ENCODE peak calls at places on chromosome 11, in six cellular contexts. One of them, this sample, is unnamed.

GRCh38 chr11:121488145-121488544 is 35.4 kb upstream of the SORL1-AS1 start:
- DNase-seq in chondrocyte: no peak
- DNase-seq in pancreas: no peak
- DNase-seq in fibroblast of pulmonary artery: no peak
- DNase-seq in prostate gland: no peak
- DNase-seq in BJ: no peak
- DNase-seq in this sample: no peak

GRCh38 chr11:94650756-94651155 is 83.6 kb downstream of the PIWIL4 start:
- DNase-seq in pancreas: no peak
- DNase-seq in BJ: peak
- DNase-seq in chondrocyte: no peak
- DNase-seq in fibroblast of pulmonary artery: peak
- DNase-seq in prostate gland: no peak
- DNase-seq in this sample: peak

GRCh38 chr11:27183672-27184457 is 143.2 kb downstream of the BBOX1 start:
- DNase-seq in fibroblast of pulmonary artery: peak
- DNase-seq in BJ: no peak
- DNase-seq in chondrocyte: no peak
- DNase-seq in pancreas: peak
- DNase-seq in prostate gland: peak
- DNase-seq in this sample: peak

GRCh38 chr11:64340671-64341335 is 799 bp downstream of the CCDC88B start:
- DNase-seq in BJ: no peak
- DNase-seq in fibroblast of pulmonary artery: no peak
- DNase-seq in chondrocyte: no peak
- DNase-seq in pancreas: peak
- DNase-seq in prostate gland: no peak
- DNase-seq in this sample: no peak

GRCh38 chr11:3022300-3022967 is 30.3 kb upstream of the NAP1L4 start:
- DNase-seq in pancreas: no peak
- DNase-seq in chondrocyte: no peak
- DNase-seq in BJ: no peak
- DNase-seq in fibroblast of pulmonary artery: peak
- DNase-seq in prostate gland: no peak
- DNase-seq in this sample: no peak

GRCh38 chr11:7648264-7648663 is 25.0 kb downstream of the CYB5R2 start:
- DNase-seq in prostate gland: no peak
- DNase-seq in fibroblast of pulmonary artery: no peak
- DNase-seq in BJ: no peak
- DNase-seq in chondrocyte: no peak
- DNase-seq in pancreas: no peak
- DNase-seq in this sample: no peak

GRCh38 chr11:128687321-128687720 is 6.6 kb upstream of the FLI1 start:
- DNase-seq in pancreas: peak
- DNase-seq in BJ: no peak
- DNase-seq in chondrocyte: no peak
- DNase-seq in prostate gland: no peak
- DNase-seq in fibroblast of pulmonary artery: peak
- DNase-seq in this sample: no peak

GRCh38 chr11:113465786-113466185 is 9.4 kb downstream of the DRD2 start:
- DNase-seq in pancreas: no peak
- DNase-seq in fibroblast of pulmonary artery: no peak
- DNase-seq in chondrocyte: no peak
- DNase-seq in prostate gland: no peak
- DNase-seq in BJ: no peak
- DNase-seq in this sample: no peak

GRCh38 chr11:115612331-115612730 is 108.1 kb upstream of the CADM1 start:
- DNase-seq in chondrocyte: no peak
- DNase-seq in fibroblast of pulmonary artery: no peak
- DNase-seq in pancreas: no peak
- DNase-seq in BJ: no peak
- DNase-seq in prostate gland: no peak
- DNase-seq in this sample: peak

GRCh38 chr11:67545280-67545679 is 22.0 kb upstream of the CABP2 start:
- DNase-seq in prostate gland: no peak
- DNase-seq in BJ: no peak
- DNase-seq in fibroblast of pulmonary artery: no peak
- DNase-seq in pancreas: no peak
- DNase-seq in chondrocyte: no peak
- DNase-seq in this sample: no peak

GRCh38 chr11:68002943-68003845 is 703 bp downstream of the UNC93B1 start:
- DNase-seq in fibroblast of pulmonary artery: no peak
- DNase-seq in chondrocyte: no peak
- DNase-seq in BJ: no peak
- DNase-seq in prostate gland: no peak
- DNase-seq in pancreas: peak
- DNase-seq in this sample: no peak

GRCh38 chr11:38693306-38693705 is 2095.3 kb upstream of the RAG2 start:
- DNase-seq in prostate gland: no peak
- DNase-seq in BJ: no peak
- DNase-seq in pancreas: no peak
- DNase-seq in fibroblast of pulmonary artery: no peak
- DNase-seq in chondrocyte: no peak
- DNase-seq in this sample: no peak

GRCh38 chr11:134666273-134667174 is 254.5 kb upstream of the B3GAT1 start:
- DNase-seq in chondrocyte: no peak
- DNase-seq in BJ: no peak
- DNase-seq in fibroblast of pulmonary artery: no peak
- DNase-seq in pancreas: no peak
- DNase-seq in prostate gland: no peak
- DNase-seq in this sample: no peak

GRCh38 chr11:40149721-40150120 is 1309.7 kb downstream of the LRRC4C start:
- DNase-seq in fibroblast of pulmonary artery: no peak
- DNase-seq in pancreas: no peak
- DNase-seq in prostate gland: no peak
- DNase-seq in BJ: no peak
- DNase-seq in chondrocyte: no peak
- DNase-seq in this sample: no peak

GRCh38 chr11:3959015-3959917 is 103.8 kb downstream of the STIM1 start:
- DNase-seq in BJ: no peak
- DNase-seq in prostate gland: no peak
- DNase-seq in fibroblast of pulmonary artery: peak
- DNase-seq in chondrocyte: no peak
- DNase-seq in pancreas: no peak
- DNase-seq in this sample: peak

GRCh38 chr11:98260983-98261382 is 759.8 kb upstream of the CNTN5 start:
- DNase-seq in chondrocyte: no peak
- DNase-seq in pancreas: no peak
- DNase-seq in BJ: no peak
- DNase-seq in fibroblast of pulmonary artery: peak
- DNase-seq in prostate gland: no peak
- DNase-seq in this sample: no peak
- TF ChIP-seq CTCF in chondrocyte: peak
- TF ChIP-seq CTCF in pancreas: no peak
- TF ChIP-seq CTCF in BJ: no peak
- TF ChIP-seq CTCF in fibroblast of pulmonary artery: peak
- TF ChIP-seq CTCF in prostate gland: no peak
- TF ChIP-seq CTCF in this sample: no peak

GRCh38 chr11:36069576-36070214 is 125.8 kb downstream of the LDLRAD3 start:
- DNase-seq in prostate gland: peak
- DNase-seq in chondrocyte: no peak
- DNase-seq in pancreas: no peak
- DNase-seq in fibroblast of pulmonary artery: no peak
- DNase-seq in BJ: no peak
- DNase-seq in this sample: no peak
- TF ChIP-seq CTCF in prostate gland: no peak
- TF ChIP-seq CTCF in chondrocyte: peak
- TF ChIP-seq CTCF in pancreas: no peak
- TF ChIP-seq CTCF in fibroblast of pulmonary artery: no peak
- TF ChIP-seq CTCF in BJ: no peak
- TF ChIP-seq CTCF in this sample: no peak

GRCh38 chr11:65727865-65728264 is 7.3 kb upstream of the RNASEH2C start:
- DNase-seq in chondrocyte: no peak
- DNase-seq in fibroblast of pulmonary artery: no peak
- DNase-seq in pancreas: no peak
- DNase-seq in BJ: no peak
- DNase-seq in prostate gland: no peak
- DNase-seq in this sample: no peak

GRCh38 chr11:65722261-65722660 is 1.7 kb upstream of the RNASEH2C start:
- DNase-seq in BJ: no peak
- DNase-seq in fibroblast of pulmonary artery: no peak
- DNase-seq in prostate gland: no peak
- DNase-seq in pancreas: no peak
- DNase-seq in chondrocyte: no peak
- DNase-seq in this sample: no peak

GRCh38 chr11:65726660-65727059 is 6.1 kb upstream of the RNASEH2C start:
- DNase-seq in BJ: no peak
- DNase-seq in fibroblast of pulmonary artery: no peak
- DNase-seq in chondrocyte: no peak
- DNase-seq in pancreas: no peak
- DNase-seq in prostate gland: no peak
- DNase-seq in this sample: no peak
- TF ChIP-seq CTCF in BJ: no peak
- TF ChIP-seq CTCF in fibroblast of pulmonary artery: peak
- TF ChIP-seq CTCF in chondrocyte: no peak
- TF ChIP-seq CTCF in pancreas: no peak
- TF ChIP-seq CTCF in prostate gland: no peak
- TF ChIP-seq CTCF in this sample: peak

GRCh38 chr11:69841859-69842698 is 22.9 kb upstream of the FGF3 start:
- DNase-seq in chondrocyte: no peak
- DNase-seq in BJ: no peak
- DNase-seq in prostate gland: no peak
- DNase-seq in pancreas: no peak
- DNase-seq in fibroblast of pulmonary artery: peak
- DNase-seq in this sample: no peak
- TF ChIP-seq CTCF in chondrocyte: peak
- TF ChIP-seq CTCF in BJ: peak
- TF ChIP-seq CTCF in prostate gland: no peak
- TF ChIP-seq CTCF in pancreas: no peak
- TF ChIP-seq CTCF in fibroblast of pulmonary artery: peak
- TF ChIP-seq CTCF in this sample: peak

This sample was measured in AG09309.